ENCODE peak calls at places on chromosomes 11 and 22, in four cellular contexts. X is HepG2, G is K562, L is GM12878. E is an unnamed sample.

GRCh38 chr11:112963368-112963955 is 2.2 kb downstream of the NCAM1 start:
- DNase-seq in G (no peak), X (no peak), L (no peak), E (no peak)

GRCh38 chr11:90438069-90438468 is 215.2 kb upstream of the CHORDC1 start:
- DNase-seq in L (no peak), G (no peak), X (no peak), E (no peak)

GRCh38 chr11:63907808-63908530 is 9.0 kb downstream of the RCOR2 start:
- DNase-seq in L (no peak), G (no peak), X (no peak), E (peak; percentile 62)

GRCh38 chr11:64340671-64341335 is 799 bp downstream of the CCDC88B start:
- DNase-seq in G (peak; percentile 83), L (no peak), X (no peak), E (peak; percentile 94)

GRCh38 chr22:37425800-37426531 is 1.3 kb downstream of the ELFN2 start:
- DNase-seq in X (no peak), G (no peak), L (no peak), E (peak; percentile 63)

GRCh38 chr22:50285568-50286229 is 15.5 kb upstream of the MAPK11 start:
- DNase-seq in G (no peak), X (no peak), L (no peak), E (no peak)

GRCh38 chr11:67260406-67260805 is 5.9 kb upstream of the GRK2 start:
- DNase-seq in L (no peak), G (no peak), X (no peak), E (no peak)

GRCh38 chr11:33310720-33311500 is 53.7 kb downstream of the HIPK3 start:
- DNase-seq in X (no peak), G (no peak), L (no peak), E (no peak)

GRCh38 chr11:59216654-59217640 is 4.2 kb upstream of the MPEG1 start:
- DNase-seq in G (no peak), X (no peak), L (peak; percentile 99), E (no peak)

GRCh38 chr11:30788849-30789248 is 202.7 kb upstream of the MPPED2 start:
- DNase-seq in X (no peak), L (no peak), G (no peak), E (no peak)
- TF ChIP-seq ATF3 in X (no peak), L (no peak), G (no peak), E (no peak)

GRCh38 chr11:29328961-29329441 is 687.8 kb downstream of the KCNA4 start:
- DNase-seq in G (no peak), L (no peak), X (peak; percentile 35), E (no peak)
- TF ChIP-seq ESRRA in G (no peak), L (no peak), X (no peak), E (no peak)

GRCh38 chr11:86983071-86983488 is 27.9 kb upstream of the FZD4 start:
- DNase-seq in G (no peak), X (peak; percentile 66), L (no peak), E (no peak)
- TF ChIP-seq ETV6 in G (no peak), X (no peak), L (no peak), E (no peak)

DNA sequence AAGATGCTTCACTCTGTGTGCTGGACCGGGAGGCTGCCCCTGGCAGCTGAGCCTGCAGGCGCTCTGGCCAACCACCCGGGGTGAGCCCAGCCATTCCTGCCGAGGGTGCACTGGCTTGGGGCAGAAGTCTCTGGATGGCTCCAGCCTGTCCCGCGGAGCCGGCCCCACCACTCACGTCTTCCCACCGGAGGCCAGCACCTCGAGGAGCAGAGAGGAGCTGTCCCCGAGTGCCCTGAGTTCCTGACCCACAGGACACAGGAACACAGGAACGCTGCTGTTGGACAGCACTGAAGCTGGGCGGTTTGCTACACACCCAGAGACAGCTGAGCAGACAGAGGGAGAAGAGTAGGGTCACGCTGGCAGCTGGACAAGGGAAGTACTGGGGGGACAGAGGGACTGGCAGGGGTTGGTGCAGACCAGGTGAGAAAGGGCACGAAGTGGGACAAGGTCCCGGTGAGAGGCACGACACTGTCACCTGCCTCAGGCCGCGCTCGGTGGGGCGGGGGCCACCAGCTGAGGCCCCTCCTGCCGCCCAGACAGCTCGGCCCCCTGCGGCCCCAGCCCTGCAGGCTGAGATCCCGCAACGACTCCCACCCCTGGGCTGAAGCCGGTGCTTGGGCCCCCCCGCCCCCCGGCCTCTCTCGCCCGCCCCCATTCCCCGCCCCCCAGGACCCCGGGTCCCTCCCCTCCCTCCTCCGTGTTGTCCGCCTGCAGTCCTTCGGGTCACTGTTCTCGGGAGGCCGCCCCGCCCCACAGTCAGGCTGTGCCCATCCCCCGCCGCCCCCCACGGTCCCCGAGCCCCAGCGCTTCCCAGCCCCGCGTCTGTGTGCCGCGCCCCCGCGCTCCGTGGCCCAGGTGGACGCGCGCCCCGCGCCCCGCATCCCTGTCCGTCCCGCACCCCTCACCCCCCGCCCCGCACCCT is 624 bp upstream of the B4GALNT4 start:
- DNase-seq in L (no peak), G (peak; percentile 82), X (peak; percentile 27), E (peak; percentile 43)
- TF ChIP-seq ATF3 in L (no peak), G (no peak), X (no peak), E (no peak)

GRCh38 chr11:45921561-45922424 is 663 bp upstream of the LARGE2 start:
- DNase-seq in L (no peak), G (no peak), X (peak; percentile 61), E (peak; percentile 96)
- TF ChIP-seq ESRRA in L (no peak), G (no peak), X (no peak), E (no peak)

GRCh38 chr11:6646631-6647281 is 8.9 kb downstream of the DCHS1 start:
- DNase-seq in G (no peak), X (no peak), L (peak; percentile 61), E (no peak)
- TF ChIP-seq ETV6 in G (no peak), X (no peak), L (no peak), E (peak; percentile 29)

GRCh38 chr11:62648967-62649364 is 2.6 kb upstream of the GANAB start:
- DNase-seq in G (no peak), L (no peak), X (no peak), E (no peak)
- TF ChIP-seq ATF3 in G (no peak), L (no peak), X (no peak), E (no peak)

GRCh38 chr11:45650166-45651095 is 15.0 kb downstream of the CHST1 start:
- DNase-seq in L (no peak), X (no peak), G (no peak), E (no peak)

GRCh38 chr11:45649544-45650165 is 15.8 kb downstream of the CHST1 start:
- DNase-seq in X (no peak), G (no peak), L (no peak), E (no peak)

GRCh38 chr11:45647329-45647728 is 18.1 kb downstream of the CHST1 start:
- DNase-seq in L (no peak), X (no peak), G (no peak), E (no peak)

GRCh38 chr11:45647786-45648185 is 17.6 kb downstream of the CHST1 start:
- DNase-seq in L (no peak), X (no peak), G (no peak), E (no peak)

DNA sequence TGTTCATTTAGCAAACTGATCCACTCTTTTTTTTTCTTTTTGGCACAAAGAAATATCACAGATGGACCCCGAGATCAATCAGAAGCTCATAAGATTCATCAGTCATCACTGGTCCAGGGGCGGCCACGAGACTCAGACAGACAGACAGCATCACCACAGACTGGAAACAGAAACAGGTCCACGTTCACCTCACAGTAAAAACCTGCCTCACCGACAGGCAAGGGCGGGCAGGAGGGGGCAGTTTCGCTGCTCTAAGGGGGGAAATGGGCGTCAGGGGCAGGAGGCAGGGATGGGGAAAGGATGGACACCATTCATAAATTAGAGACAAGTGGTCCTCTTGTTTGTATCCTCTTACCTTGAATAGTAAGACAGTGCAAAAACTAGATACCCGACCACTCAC is 16.5 kb downstream of the CHST1 start:
- DNase-seq in G (no peak), L (no peak), X (no peak), E (no peak)
- TF ChIP-seq ESRRA in G (no peak), L (no peak), X (no peak), E (no peak)

GRCh38 chr22:20015971-20016733 is 471 bp downstream of the ARVCF start:
- DNase-seq in X (peak; percentile 27), G (peak; percentile 99), L (no peak), E (peak; percentile 69)
- TF ChIP-seq ETV6 in X (no peak), G (no peak), L (no peak), E (no peak)